ENCODE peak calls at places on chromosome 5, in seven cellular contexts. Q is A549, V is upper lobe of left lung, T is suprapubic skin, C is transverse colon, P is tibial nerve, Y is HepG2. A is an unnamed sample.

GRCh38 chr5:107424461-107424860 is 246.3 kb downstream of the EFNA5 start:
- DNase-seq in Q (no peak), V (no peak), T (no peak), C (no peak), P (no peak), Y (no peak), A (no peak)

GRCh38 chr5:179806250-179807045 is at the start of gene MGAT4B:
- DNase-seq in Q (peak), V (peak), T (peak), C (peak), P (peak), Y (no peak), A (no peak)

GRCh38 chr5:152953788-152954483 is 536.5 kb upstream of the GRIA1 start:
- DNase-seq in Q (no peak), V (no peak), T (no peak), C (no peak), P (no peak), Y (no peak), A (no peak)

GRCh38 chr5:56734066-56734766 is 81.1 kb upstream of the MAP3K1 start:
- DNase-seq in Q (no peak), V (no peak), T (no peak), C (no peak), P (no peak), Y (no peak), A (no peak)

GRCh38 chr5:153445875-153446567 is 44.4 kb upstream of the GRIA1 start:
- DNase-seq in Q (peak), V (no peak), T (no peak), C (no peak), P (peak), Y (no peak), A (no peak)

GRCh38 chr5:166726406-166726805 is 1565.0 kb upstream of the WWC1 start:
- DNase-seq in Q (no peak), V (no peak), T (no peak), C (no peak), P (no peak), Y (no peak), A (no peak)

GRCh38 chr5:78648359-78649219 is at the start of gene LHFPL2:
- DNase-seq in Q (peak), V (peak), T (peak), C (peak), P (peak), Y (no peak), A (peak)

GRCh38 chr5:73256462-73257260 is 83.7 kb downstream of the TMEM174 start:
- DNase-seq in Q (no peak), V (no peak), T (no peak), C (no peak), P (no peak), Y (no peak), A (peak)

GRCh38 chr5:55668356-55668755 is 43.8 kb downstream of the SLC38A9 start:
- DNase-seq in Q (peak), V (no peak), T (no peak), C (no peak), P (no peak), Y (no peak), A (no peak)

GRCh38 chr5:110549301-110549700 is 177.2 kb downstream of the TMEM232 start:
- DNase-seq in Q (no peak), V (no peak), T (no peak), C (no peak), P (no peak), Y (no peak), A (no peak)

GRCh38 chr5:96703985-96704384 is 41.8 kb downstream of the CAST start:
- DNase-seq in Q (no peak), V (no peak), T (no peak), C (no peak), P (no peak), Y (no peak), A (no peak)

GRCh38 chr5:139717221-139717620 is 69.1 kb downstream of the CXXC5 start:
- DNase-seq in Q (no peak), V (no peak), T (no peak), C (no peak), P (no peak), Y (no peak), A (no peak)

GRCh38 chr5:27241564-27242257 is 203.3 kb upstream of the CDH9 start:
- DNase-seq in Q (peak), V (no peak), T (no peak), C (no peak), P (no peak), Y (no peak), A (no peak)

GRCh38 chr5:36690041-36690941 is 83.9 kb downstream of the SLC1A3 start:
- DNase-seq in Q (peak), V (peak), T (peak), C (peak), P (peak), Y (peak), A (peak)

GRCh38 chr5:127910307-127910956 is 173.1 kb upstream of the SLC12A2 start:
- DNase-seq in Q (no peak), V (no peak), T (no peak), C (no peak), P (no peak), Y (no peak), A (no peak)

GRCh38 chr5:77774981-77775772 is 962 bp downstream of the TBCA start:
- DNase-seq in Q (peak), V (no peak), T (no peak), C (no peak), P (no peak), Y (peak), A (no peak)

GRCh38 chr5:143061161-143061945 is 291.2 kb downstream of the ARHGAP26 start:
- DNase-seq in Q (no peak), V (no peak), T (no peak), C (no peak), P (no peak), Y (no peak), A (no peak)

GRCh38 chr5:68544091-68544655 is 328.6 kb downstream of the PIK3R1 start:
- DNase-seq in Q (no peak), V (no peak), T (no peak), C (no peak), P (no peak), Y (no peak), A (no peak)

GRCh38 chr5:139468421-139468931 is 2.3 kb upstream of the SMIM33 start:
- DNase-seq in Q (no peak), V (no peak), T (no peak), C (no peak), P (no peak), Y (no peak), A (no peak)

GRCh38 chr5:110150199-110150598 is 460.5 kb downstream of the MAN2A1 start:
- DNase-seq in Q (no peak), V (no peak), T (no peak), C (no peak), P (no peak), Y (no peak), A (no peak)

GRCh38 chr5:149583394-149583793 is 2.1 kb downstream of the ARHGEF37 start:
- DNase-seq in Q (no peak), V (no peak), T (no peak), C (peak), P (no peak), Y (no peak), A (no peak)

GRCh38 chr5:86613459-86613858 is 4.3 kb upstream of the COX7C start:
- DNase-seq in Q (no peak), V (no peak), T (no peak), C (no peak), P (no peak), Y (no peak), A (no peak)

GRCh38 chr5:93236807-93237421 is 344.1 kb downstream of the NR2F1-AS1 start:
- DNase-seq in Q (peak), V (no peak), T (no peak), C (no peak), P (no peak), Y (no peak), A (no peak)

GRCh38 chr5:93162201-93162654 is 418.8 kb downstream of the NR2F1-AS1 start:
- DNase-seq in Q (no peak), V (no peak), T (no peak), C (no peak), P (no peak), Y (no peak), A (no peak)

GRCh38 chr5:130549884-130550552 is 615.0 kb downstream of the HINT1 start:
- DNase-seq in Q (peak), V (no peak), T (no peak), C (no peak), P (no peak), Y (peak), A (no peak)

DNA sequence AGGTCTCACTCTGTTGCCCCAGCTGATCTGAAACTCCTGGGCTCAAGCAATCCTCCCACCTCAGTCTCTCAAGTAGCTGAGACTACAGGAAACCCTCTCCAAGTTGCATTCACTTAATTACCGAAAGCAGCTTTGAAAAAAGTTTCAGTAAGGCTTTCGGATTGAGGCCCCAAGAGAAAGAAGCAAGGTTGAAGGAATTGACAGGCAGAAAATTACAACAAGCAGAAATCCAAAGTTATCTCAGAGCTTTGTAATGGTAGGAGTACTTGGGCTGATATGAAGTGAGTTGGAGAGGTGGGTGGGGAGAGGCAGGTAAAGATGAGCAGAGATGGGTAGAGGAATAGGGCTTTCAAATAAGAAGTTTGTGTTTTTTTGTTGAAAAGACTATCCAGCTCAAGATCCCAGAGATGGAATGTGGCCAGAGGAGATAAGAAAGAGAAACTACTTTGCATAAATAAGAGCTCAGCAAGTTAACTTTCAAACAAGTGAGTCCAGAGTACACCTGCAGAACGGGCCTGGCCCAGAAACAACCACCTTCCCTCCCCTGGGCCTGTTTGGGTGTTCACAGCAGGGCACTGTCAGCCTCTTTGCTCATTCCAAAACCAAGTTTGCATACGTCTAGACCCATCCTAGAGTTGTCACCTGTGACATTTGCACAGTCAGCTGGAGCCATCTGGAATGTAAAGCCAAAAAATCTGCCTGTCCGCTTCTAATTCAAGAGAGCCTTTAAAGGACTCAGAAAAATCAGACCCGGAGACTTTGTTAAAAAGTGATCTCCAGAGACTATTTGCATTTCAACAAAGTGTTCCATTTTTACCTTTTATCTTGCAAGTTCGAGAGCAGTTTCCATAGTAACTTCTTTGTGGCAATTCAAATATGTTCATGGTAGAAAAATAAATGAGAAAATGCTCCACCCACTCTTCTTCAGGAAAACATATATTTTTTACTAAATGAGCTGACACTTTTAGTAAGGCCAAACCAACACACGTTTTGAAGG is 2.3 kb upstream of the CLINT1 start:
- DNase-seq in Q (no peak), V (no peak), T (no peak), C (peak), P (no peak), Y (peak), A (no peak)
- TF ChIP-seq EP300 in Q (no peak), V (no peak), T (no peak), C (no peak), P (no peak), Y (no peak), A (no peak)

GRCh38 chr5:125372694-125373621 is 626.5 kb upstream of the ZNF608 start:
- DNase-seq in Q (no peak), V (no peak), T (no peak), C (no peak), P (no peak), Y (no peak), A (no peak)
- TF ChIP-seq EP300 in Q (no peak), V (no peak), T (no peak), C (no peak), P (no peak), Y (no peak), A (no peak)

DNA sequence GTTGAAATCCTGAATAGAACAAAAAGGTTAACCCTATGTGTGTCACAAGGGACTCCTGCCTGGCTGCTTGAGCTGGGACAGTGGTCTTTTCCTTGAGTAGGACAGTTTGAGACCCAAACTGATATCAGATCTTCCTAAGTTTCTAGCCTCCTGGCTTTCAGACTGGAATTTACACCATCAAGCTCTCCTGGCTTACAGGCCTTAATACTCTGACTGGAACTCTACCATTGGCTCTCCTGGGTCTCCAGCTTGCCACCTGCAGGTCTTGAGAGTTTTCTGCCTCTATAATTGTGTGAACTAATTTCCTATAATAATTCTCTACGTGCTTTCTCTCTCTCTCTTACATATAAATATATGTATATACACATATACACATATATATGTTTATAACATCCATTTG is 112.5 kb downstream of the PRR16 start:
- DNase-seq in Q (no peak), V (no peak), T (no peak), C (no peak), P (no peak), Y (no peak), A (no peak)
- TF ChIP-seq EP300 in Q (no peak), V (no peak), T (no peak), C (no peak), P (no peak), Y (no peak), A (no peak)

GRCh38 chr5:158074992-158075769 is 216.2 kb upstream of the CLINT1 start:
- DNase-seq in Q (peak), V (no peak), T (peak), C (peak), P (peak), Y (peak), A (peak)
- TF ChIP-seq EP300 in Q (no peak), V (no peak), T (no peak), C (no peak), P (no peak), Y (no peak), A (no peak)

GRCh38 chr5:64566531-64566930 is 60.7 kb downstream of the RGS7BP start:
- DNase-seq in Q (no peak), V (no peak), T (no peak), C (no peak), P (no peak), Y (no peak), A (no peak)

GRCh38 chr5:64570395-64570996 is 64.7 kb downstream of the RGS7BP start:
- DNase-seq in Q (no peak), V (no peak), T (no peak), C (no peak), P (no peak), Y (no peak), A (no peak)

GRCh38 chr5:64569880-64570279 is 64.1 kb downstream of the RGS7BP start:
- DNase-seq in Q (no peak), V (no peak), T (no peak), C (no peak), P (no peak), Y (no peak), A (no peak)
- TF ChIP-seq EP300 in Q (no peak), V (no peak), T (no peak), C (no peak), P (no peak), Y (no peak), A (no peak)

DNA sequence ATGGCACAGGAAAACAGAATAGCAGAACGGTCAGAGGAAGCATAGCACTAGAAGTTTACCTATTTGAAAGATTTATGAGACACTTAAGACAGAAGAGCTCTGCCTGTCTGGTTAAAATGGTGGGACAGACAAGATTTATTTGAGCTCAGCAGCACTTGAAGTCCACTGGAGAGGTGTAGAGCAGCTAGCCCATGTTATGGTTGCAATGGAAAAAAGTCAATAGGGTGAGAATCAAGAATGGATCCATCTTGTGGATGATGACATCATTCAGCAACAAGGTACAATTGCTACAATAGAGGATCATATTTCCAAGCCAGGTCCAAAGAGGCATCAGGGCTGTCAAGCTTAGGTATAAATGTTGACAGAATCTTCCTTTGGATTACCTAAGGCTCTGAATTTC is 21.1 kb upstream of the ZNF131 start:
- DNase-seq in Q (no peak), V (no peak), T (no peak), C (no peak), P (no peak), Y (no peak), A (no peak)
- TF ChIP-seq EP300 in Q (no peak), V (no peak), T (no peak), C (no peak), P (no peak), Y (no peak), A (no peak)

GRCh38 chr5:108524564-108524963 is 142.7 kb upstream of the FBXL17 start:
- DNase-seq in Q (no peak), V (no peak), T (no peak), C (no peak), P (no peak), Y (no peak), A (no peak)

GRCh38 chr5:108521841-108522506 is 140.1 kb upstream of the FBXL17 start:
- DNase-seq in Q (peak), V (no peak), T (no peak), C (no peak), P (no peak), Y (peak), A (no peak)

GRCh38 chr5:108523360-108523759 is 141.5 kb upstream of the FBXL17 start:
- DNase-seq in Q (no peak), V (no peak), T (no peak), C (no peak), P (no peak), Y (no peak), A (no peak)

GRCh38 chr5:108516771-108517170 is 134.9 kb upstream of the FBXL17 start:
- DNase-seq in Q (no peak), V (no peak), T (no peak), C (no peak), P (no peak), Y (no peak), A (no peak)

DNA sequence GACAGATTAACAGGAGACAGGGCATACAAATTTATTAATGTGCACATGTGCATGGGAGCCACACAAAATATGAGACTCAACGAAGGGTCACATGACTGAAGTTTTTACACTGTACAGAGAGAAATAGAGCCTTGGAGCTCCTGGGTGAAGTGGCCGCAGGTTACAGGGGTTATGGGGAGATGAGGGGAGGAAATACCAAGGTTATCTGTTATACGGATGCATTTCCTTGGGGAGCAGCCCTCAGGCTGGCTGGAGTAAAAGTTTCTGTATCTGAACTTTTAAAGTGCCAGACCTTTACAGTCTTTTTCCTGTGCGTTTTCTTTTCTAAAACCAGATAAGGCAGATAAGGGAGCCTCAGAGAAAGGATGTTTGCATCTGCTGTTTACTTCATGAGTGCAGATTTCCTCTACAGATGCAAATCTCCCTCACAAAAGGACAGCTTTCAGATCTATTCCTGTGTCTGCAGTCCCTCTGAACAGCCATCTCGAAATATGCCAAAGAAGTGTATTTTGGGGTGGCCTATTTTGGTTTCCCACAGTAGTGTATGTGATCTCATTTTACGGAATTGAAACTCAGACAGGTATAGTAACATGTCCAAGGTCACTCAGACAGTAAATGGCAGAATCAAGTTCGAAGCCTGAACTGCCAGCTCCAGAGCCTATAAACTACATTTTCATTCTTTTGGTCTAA is 139.3 kb upstream of the FBXL17 start:
- DNase-seq in Q (no peak), V (no peak), T (no peak), C (no peak), P (no peak), Y (no peak), A (no peak)
- TF ChIP-seq EP300 in Q (no peak), V (no peak), T (no peak), C (no peak), P (no peak), Y (no peak), A (no peak)